ENCODE peak calls at places on chromosomes 11 and 22, in seven cellular contexts. L is AG10803; Q is choroid plexus epithelial cell; Y is iris pigment epithelial cell; I is NCI-H1694; C is cardiac fibroblast; U is activated CD4-positive, alpha-beta T cell treated with anti-CD3 and anti-CD28 coated beads for 1 hour. G is an unnamed sample.

GRCh38 chr11:8747173-8747572 is 64.6 kb downstream of the RPL27A start:
- DNase-seq in U (no peak), Q (no peak), Y (no peak), L (no peak), I (no peak), C (no peak), G (no peak)

GRCh38 chr22:49534386-49534785 is 293.3 kb downstream of the BRD1 start:
- DNase-seq in I (no peak), L (no peak), Q (no peak), U (no peak), C (no peak), Y (no peak), G (no peak)

GRCh38 chr11:65427691-65428577 is 5.3 kb downstream of the NEAT1 start:
- DNase-seq in C (peak), U (peak), Q (peak), I (no peak), L (peak), Y (peak), G (peak)

GRCh38 chr22:26576026-26576680 is 13.8 kb downstream of the TPST2 start:
- DNase-seq in I (no peak), L (peak), Y (peak), C (no peak), U (no peak), Q (peak), G (no peak)

GRCh38 chr22:49687786-49688515 is 139.7 kb downstream of the BRD1 start:
- DNase-seq in Y (no peak), I (no peak), L (no peak), C (no peak), Q (no peak), U (no peak), G (no peak)

GRCh38 chr11:11569936-11570491 is 51.8 kb downstream of the GALNT18 start:
- DNase-seq in L (no peak), C (peak), Y (no peak), I (no peak), U (no peak), Q (no peak), G (peak)

GRCh38 chr22:27149886-27150529 is 492.6 kb downstream of the MIAT start:
- DNase-seq in Y (peak), I (no peak), L (peak), U (no peak), C (peak), Q (peak), G (no peak)

GRCh38 chr22:37193629-37194191 is 5.7 kb upstream of the C1QTNF6 start:
- DNase-seq in Q (peak), L (peak), Y (peak), I (no peak), U (no peak), C (peak), G (no peak)

GRCh38 chr11:9203715-9204311 is 61.3 kb downstream of the DENND5A start:
- DNase-seq in U (no peak), I (no peak), Q (no peak), L (no peak), Y (no peak), C (no peak), G (no peak)

GRCh38 chr11:72422414-72422813 is 11.9 kb downstream of the CLPB start:
- DNase-seq in I (no peak), U (no peak), C (no peak), Y (no peak), L (no peak), Q (no peak), G (no peak)

GRCh38 chr22:38176170-38176741 is 5.4 kb downstream of the PLA2G6 start:
- DNase-seq in U (no peak), Q (peak), Y (peak), C (peak), I (no peak), L (peak), G (no peak)

GRCh38 chr22:42269407-42270177 is 861 bp downstream of the TCF20 start:
- DNase-seq in L (no peak), Y (no peak), C (peak), Q (peak), I (peak), U (peak), G (peak)

GRCh38 chr11:70581991-70582885 is 183.9 kb downstream of the CTTN start:
- DNase-seq in Y (no peak), C (no peak), L (no peak), I (no peak), U (no peak), Q (no peak), G (no peak)

GRCh38 chr11:31820438-31820818 is 9.3 kb upstream of the PAX6 start:
- DNase-seq in L (no peak), U (no peak), C (no peak), I (no peak), Y (no peak), Q (no peak), G (no peak)